ENCODE peak calls at places on chromosome 13, in six cellular contexts. D, G, H, B, R and M are unnamed samples.

GRCh38 chr13:99150575-99151370 is 49.9 kb upstream of the UBAC2 start:
- DNase-seq in D (peak; percentile 94), G (peak; percentile 89), H (no peak), B (no peak), R (no peak), M (no peak)

GRCh38 chr13:40505196-40505595 is 161.2 kb downstream of the FOXO1 start:
- DNase-seq in D (no peak), G (peak; percentile 7), H (no peak), B (no peak), R (no peak), M (no peak)

GRCh38 chr13:59038824-59039223 is 1124.9 kb downstream of the DIAPH3 start:
- DNase-seq in D (no peak), G (peak; percentile 58), H (no peak), B (no peak), R (no peak), M (no peak)

GRCh38 chr13:107211073-107211472 is 643.1 kb upstream of the ARGLU1 start:
- DNase-seq in D (peak; percentile 30), G (peak; percentile 88), H (peak; percentile 70), B (peak; percentile 22), R (peak; percentile 92), M (peak; percentile 56)

GRCh38 chr13:21879263-21879914 is 208.5 kb downstream of the FGF9 start:
- DNase-seq in D (no peak), G (no peak), H (no peak), B (no peak), R (no peak), M (no peak)

GRCh38 chr13:110390572-110390971 is 83.5 kb downstream of the COL4A2 start:
- DNase-seq in D (no peak), G (peak; percentile 89), H (no peak), B (no peak), R (no peak), M (no peak)

GRCh38 chr13:40306817-40307216 is 359.6 kb downstream of the FOXO1 start:
- DNase-seq in D (no peak), G (no peak), H (no peak), B (no peak), R (no peak), M (no peak)

GRCh38 chr13:100095498-100095897 is 6.6 kb downstream of the PCCA start:
- DNase-seq in D (no peak), G (no peak), H (no peak), B (no peak), R (no peak), M (no peak)

GRCh38 chr13:44796597-44797517 is 192.4 kb downstream of the NUFIP1 start:
- DNase-seq in D (no peak), G (no peak), H (no peak), B (no peak), R (no peak), M (no peak)

GRCh38 chr13:40211586-40211968 is 454.9 kb downstream of the FOXO1 start:
- DNase-seq in D (no peak), G (no peak), H (no peak), B (no peak), R (peak; percentile 45), M (no peak)

GRCh38 chr13:110677731-110678545 is 28.0 kb downstream of the CARS2 start:
- DNase-seq in D (no peak), G (no peak), H (no peak), B (no peak), R (no peak), M (no peak)

GRCh38 chr13:29556742-29557141 is 38.7 kb downstream of the SLC7A1 start:
- DNase-seq in D (no peak), G (no peak), H (no peak), B (no peak), R (no peak), M (no peak)
- H3K9ac ChIP-seq in D (no peak overlapping the region), G (no peak overlapping the region), H (no peak overlapping the region), B (no peak overlapping the region), R (no peak overlapping the region), M (no peak overlapping the region)

GRCh38 chr13:75480691-75481175 is 1.2 kb downstream of the TBC1D4 start:
- DNase-seq in D (no peak), G (peak; percentile 87), H (peak; percentile 73), B (peak; percentile 63), R (peak; percentile 80), M (no peak)

GRCh38 chr13:75481176-75482069 is 546 bp downstream of the TBC1D4 start:
- DNase-seq in D (no peak), G (peak; percentile 28), H (peak; percentile 78), B (no peak), R (peak; percentile 85), M (no peak)

GRCh38 chr13:75485286-75486062 is 3.5 kb upstream of the TBC1D4 start:
- DNase-seq in D (no peak), G (peak; percentile 48), H (no peak), B (peak; percentile 51), R (no peak), M (no peak)

GRCh38 chr13:75482070-75482819 is at the start of gene TBC1D4:
- DNase-seq in D (no peak), G (peak; percentile 81), H (peak; percentile 89), B (peak; percentile 76), R (peak; percentile 96), M (peak; percentile 87)

DNA sequence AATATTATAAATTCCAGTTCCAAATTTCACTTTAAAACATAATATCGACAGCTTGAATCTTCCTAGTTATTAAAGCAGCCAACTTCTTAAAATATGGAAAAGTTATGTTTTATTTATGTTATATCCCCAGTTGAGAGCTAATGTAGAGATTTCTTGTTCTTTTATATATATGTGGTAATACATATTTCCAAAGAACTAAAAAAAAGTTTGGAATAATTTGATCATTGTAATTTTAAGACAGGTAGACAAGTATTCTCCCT is 781 bp upstream of the TBC1D4 start:
- DNase-seq in D (no peak), G (no peak), H (no peak), B (no peak), R (no peak), M (no peak)
- H3K9ac ChIP-seq in D (peak overlapping the region; percentile 76), G (peak overlapping the region; percentile 83), H (peak overlapping the region; percentile 64), B (peak overlapping the region; percentile 79), R (no peak overlapping the region), M (no peak overlapping the region)

DNA sequence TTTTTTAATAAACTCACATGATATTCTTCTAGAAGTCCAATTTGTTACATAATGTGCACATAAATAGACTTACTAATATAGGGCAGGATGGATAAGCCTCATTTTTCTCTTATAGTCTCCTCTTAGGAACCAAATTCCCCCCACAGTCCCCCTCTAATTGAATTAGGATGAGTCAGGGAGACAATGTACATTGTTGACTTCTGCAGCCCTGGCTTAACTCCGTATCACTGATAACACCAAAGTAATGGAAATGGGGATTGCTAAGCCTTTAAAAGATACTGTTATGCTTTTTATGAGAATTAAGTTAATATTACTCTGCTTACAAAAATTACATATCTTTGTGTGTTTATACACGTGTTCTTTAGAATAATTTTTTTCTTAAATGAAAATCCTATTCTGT is 5.1 kb upstream of the PCDH9 start:
- DNase-seq in D (no peak), G (no peak), H (peak; percentile 56), B (no peak), R (no peak), M (no peak)
- H3K9ac ChIP-seq in D (no peak overlapping the region), G (no peak overlapping the region), H (no peak overlapping the region), B (no peak overlapping the region), R (no peak overlapping the region), M (no peak overlapping the region)

DNA sequence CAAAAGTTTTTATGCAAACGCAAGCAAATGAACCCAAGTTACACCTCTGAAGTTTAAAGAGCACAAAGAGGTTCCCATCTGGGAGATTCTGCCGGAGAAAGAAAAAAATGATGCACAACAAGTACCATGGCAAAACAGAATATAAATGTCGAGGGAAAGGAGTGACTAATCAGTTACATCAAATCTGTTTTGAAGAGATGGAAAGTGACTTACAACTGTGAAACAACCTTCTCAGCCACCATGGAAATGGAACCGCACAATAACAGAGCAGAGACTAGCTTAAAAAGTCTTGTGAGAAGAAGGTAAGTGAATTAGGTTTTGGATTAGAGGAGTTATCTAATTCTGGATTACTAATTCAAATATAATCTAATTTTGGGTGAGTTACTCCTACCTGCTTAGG is 2.4 kb downstream of the HSPH1 start:
- DNase-seq in D (no peak), G (no peak), H (no peak), B (no peak), R (no peak), M (no peak)
- H3K9ac ChIP-seq in D (no peak overlapping the region), G (peak overlapping the region; percentile 85), H (peak overlapping the region; percentile 88), B (no peak overlapping the region), R (no peak overlapping the region), M (no peak overlapping the region)

DNA sequence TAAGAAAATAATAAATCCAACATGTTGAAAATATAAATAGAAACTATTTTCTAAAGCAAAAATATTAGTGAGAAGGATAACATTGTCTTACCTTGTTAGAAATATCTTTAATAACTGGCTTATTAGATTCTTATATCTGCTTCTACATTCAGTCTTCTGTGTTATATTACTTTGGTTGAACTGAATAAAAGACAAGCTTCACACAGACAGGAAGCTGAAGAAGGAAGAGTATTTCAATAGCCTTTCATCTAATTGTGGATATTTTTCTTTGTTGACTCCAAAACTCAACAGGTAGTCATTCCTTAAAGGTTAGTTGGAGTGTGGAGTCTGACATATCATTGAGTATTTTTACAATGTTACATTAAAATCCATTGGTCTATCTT is 10.9 kb downstream of the SETDB2 start:
- DNase-seq in D (no peak), G (no peak), H (no peak), B (no peak), R (no peak), M (no peak)
- H3K9ac ChIP-seq in D (no peak overlapping the region), G (no peak overlapping the region), H (no peak overlapping the region), B (no peak overlapping the region), R (no peak overlapping the region), M (no peak overlapping the region)

GRCh38 chr13:65911546-65912193 is 1318.5 kb downstream of the PCDH9 start:
- DNase-seq in D (no peak), G (no peak), H (no peak), B (no peak), R (no peak), M (no peak)
- H3K9ac ChIP-seq in D (no peak overlapping the region), G (no peak overlapping the region), H (no peak overlapping the region), B (no peak overlapping the region), R (no peak overlapping the region), M (no peak overlapping the region)

GRCh38 chr13:33280550-33280905 is 5.0 kb downstream of the STARD13 start:
- DNase-seq in D (no peak), G (no peak), H (no peak), B (no peak), R (no peak), M (no peak)

GRCh38 chr13:33278923-33279322 is 6.6 kb downstream of the STARD13 start:
- DNase-seq in D (no peak), G (no peak), H (no peak), B (no peak), R (no peak), M (no peak)

GRCh38 chr13:33279898-33280549 is 5.5 kb downstream of the STARD13 start:
- DNase-seq in D (peak; percentile 69), G (peak; percentile 95), H (no peak), B (no peak), R (no peak), M (no peak)

GRCh38 chr13:33277946-33278345 is 7.6 kb downstream of the STARD13 start:
- DNase-seq in D (no peak), G (no peak), H (no peak), B (no peak), R (no peak), M (no peak)

GRCh38 chr13:33279414-33279813 is 6.1 kb downstream of the STARD13 start:
- DNase-seq in D (no peak), G (peak; percentile 70), H (no peak), B (no peak), R (no peak), M (no peak)
- H3K9ac ChIP-seq in D (peak overlapping the region; percentile 63), G (peak overlapping the region; percentile 53), H (peak overlapping the region; percentile 55), B (no peak overlapping the region), R (no peak overlapping the region), M (no peak overlapping the region)